ENCODE peak calls at places on chromosomes 13 and 19, in four cellular contexts. F is breast epithelium, G is tibial nerve, H is ovary. K is an unnamed sample. For H3K9me3 and H3K27me3, the result is how much of the 10 kb centered on the place peaks cover.

GRCh38 chr13:32316030-32316344 is 679 bp downstream of the BRCA2 start:
- DNase-seq in H (no peak), F (no peak), G (no peak), K (no peak)

GRCh38 chr19:6718741-6719539 is 1.5 kb downstream of the C3 start:
- DNase-seq in F (no peak), G (no peak), H (no peak), K (no peak)

GRCh38 chr13:97911311-97912138 is 42.0 kb upstream of the IPO5 start:
- DNase-seq in H (no peak), F (no peak), G (no peak), K (no peak)

GRCh38 chr13:86681223-86681622 is 882.0 kb upstream of the SLITRK6 start:
- DNase-seq in F (no peak), H (no peak), G (no peak), K (no peak)

GRCh38 chr19:9917322-9917721 is 19.0 kb downstream of the OLFM2 start:
- DNase-seq in H (no peak), G (no peak), F (no peak), K (no peak)

GRCh38 chr13:114124921-114125320 is 7.5 kb downstream of the RASA3 start:
- DNase-seq in H (no peak), F (no peak), G (no peak), K (no peak)

GRCh38 chr13:97243915-97244820 is 22.0 kb downstream of the MBNL2 start:
- DNase-seq in G (no peak), F (no peak), H (no peak), K (no peak)

GRCh38 chr13:41231025-41231677 is 32.2 kb downstream of the MTRF1 start:
- DNase-seq in G (no peak), F (no peak), H (no peak), K (no peak)

GRCh38 chr19:1718382-1719315 is 34.7 kb upstream of the ONECUT3 start:
- DNase-seq in H (no peak), F (no peak), G (no peak), K (no peak)

GRCh38 chr13:39037410-39037879 is 444 bp downstream of the PROSER1 start:
- DNase-seq in H (no peak), F (no peak), G (no peak), K (no peak)

GRCh38 chr19:17944301-17944700 is 11.5 kb downstream of the CCDC124 start:
- DNase-seq in G (no peak), F (no peak), H (peak), K (no peak)

GRCh38 chr13:23608704-23609413 is 38.6 kb downstream of the TNFRSF19 start:
- DNase-seq in H (peak), F (no peak), G (no peak), K (no peak)

GRCh38 chr13:83731113-83731512 is 151.2 kb downstream of the SLITRK1 start:
- DNase-seq in H (no peak), G (no peak), F (no peak), K (no peak)

GRCh38 chr13:111066544-111066943 is 48.6 kb upstream of the ARHGEF7 start:
- DNase-seq in G (no peak), F (no peak), H (peak), K (no peak)

GRCh38 chr19:38433268-38433733 is at the start of gene RYR1:
- DNase-seq in F (no peak), G (no peak), H (no peak), K (no peak)

GRCh38 chr13:60974296-60974695 is 441.4 kb downstream of the PCDH20 start:
- DNase-seq in F (no peak), G (no peak), H (no peak), K (no peak)

GRCh38 chr19:54938906-54939305 is 8.4 kb downstream of the NLRP7 start:
- DNase-seq in H (no peak), G (no peak), F (no peak), K (no peak)

GRCh38 chr19:6069268-6069771 is 41.0 kb downstream of the RFX2 start:
- DNase-seq in F (no peak), H (no peak), G (no peak), K (no peak)

GRCh38 chr13:27665333-27665732 is 43.6 kb downstream of the POLR1D start:
- DNase-seq in G (no peak), H (no peak), F (no peak), K (no peak)

GRCh38 chr13:44470623-44471562 is 97.3 kb downstream of the SERP2 start:
- DNase-seq in F (no peak), G (no peak), H (no peak), K (no peak)

GRCh38 chr13:30790592-30790991 is 55.2 kb downstream of the ALOX5AP start:
- DNase-seq in H (no peak), F (no peak), G (no peak), K (no peak)

GRCh38 chr13:30791354-30791921 is 56.1 kb downstream of the ALOX5AP start:
- DNase-seq in G (peak), H (no peak), F (no peak), K (no peak)

GRCh38 chr13:30796132-30796832 is 60.9 kb downstream of the ALOX5AP start:
- DNase-seq in F (no peak), H (no peak), G (no peak), K (no peak)

GRCh38 chr13:30789360-30789862 is 54.1 kb downstream of the ALOX5AP start:
- DNase-seq in H (no peak), F (no peak), G (no peak), K (no peak)

DNA sequence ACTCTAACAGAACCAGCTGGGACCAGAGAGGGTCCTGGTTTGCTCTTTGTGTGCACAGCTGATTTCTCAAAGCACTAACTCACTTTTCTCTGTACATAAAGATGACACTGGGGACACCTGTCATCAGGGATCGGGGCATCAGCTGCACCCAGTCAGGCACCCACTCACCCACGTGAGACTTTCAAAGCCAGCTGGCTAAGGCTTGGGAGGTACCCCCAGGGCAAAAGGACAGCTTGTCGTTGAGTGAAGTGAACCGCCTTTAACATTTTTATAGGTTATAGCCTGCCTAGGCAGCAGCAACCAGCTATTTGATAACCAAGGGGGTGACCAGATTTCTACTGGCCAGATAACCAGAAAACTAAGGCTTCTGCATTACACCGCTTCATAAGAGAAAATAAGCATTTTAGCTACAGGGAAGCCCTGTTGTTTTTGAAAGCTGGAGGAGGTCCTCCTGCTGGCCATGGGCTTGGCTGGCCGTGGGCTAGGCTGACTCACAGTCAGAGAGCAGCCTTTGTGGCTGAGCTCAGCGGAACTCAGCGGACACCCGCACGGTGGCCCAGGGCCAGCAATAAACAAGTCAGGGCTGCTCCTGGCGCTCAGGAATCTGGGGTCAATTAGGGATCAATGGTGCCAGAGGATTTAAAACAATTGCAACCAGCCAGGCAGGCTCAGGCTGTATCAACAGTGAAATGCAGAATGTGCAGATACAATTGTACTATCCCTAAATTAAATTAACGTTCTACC is 57.1 kb downstream of the ALOX5AP start:
- DNase-seq in H (peak), F (peak), G (peak), K (no peak)
- TF ChIP-seq CTCF in H (peak), F (no peak), G (peak), K (no peak)

GRCh38 chr19:57712222-57712621 is 3.2 kb upstream of the ZNF154 start:
- DNase-seq in G (no peak), H (no peak), F (no peak), K (no peak)

GRCh38 chr19:57706346-57706745 is 2.7 kb downstream of the ZNF154 start:
- DNase-seq in F (no peak), G (no peak), H (no peak), K (no peak)

GRCh38 chr19:57709616-57710015 is 612 bp upstream of the ZNF154 start:
- DNase-seq in F (no peak), H (no peak), G (no peak), K (no peak)

DNA sequence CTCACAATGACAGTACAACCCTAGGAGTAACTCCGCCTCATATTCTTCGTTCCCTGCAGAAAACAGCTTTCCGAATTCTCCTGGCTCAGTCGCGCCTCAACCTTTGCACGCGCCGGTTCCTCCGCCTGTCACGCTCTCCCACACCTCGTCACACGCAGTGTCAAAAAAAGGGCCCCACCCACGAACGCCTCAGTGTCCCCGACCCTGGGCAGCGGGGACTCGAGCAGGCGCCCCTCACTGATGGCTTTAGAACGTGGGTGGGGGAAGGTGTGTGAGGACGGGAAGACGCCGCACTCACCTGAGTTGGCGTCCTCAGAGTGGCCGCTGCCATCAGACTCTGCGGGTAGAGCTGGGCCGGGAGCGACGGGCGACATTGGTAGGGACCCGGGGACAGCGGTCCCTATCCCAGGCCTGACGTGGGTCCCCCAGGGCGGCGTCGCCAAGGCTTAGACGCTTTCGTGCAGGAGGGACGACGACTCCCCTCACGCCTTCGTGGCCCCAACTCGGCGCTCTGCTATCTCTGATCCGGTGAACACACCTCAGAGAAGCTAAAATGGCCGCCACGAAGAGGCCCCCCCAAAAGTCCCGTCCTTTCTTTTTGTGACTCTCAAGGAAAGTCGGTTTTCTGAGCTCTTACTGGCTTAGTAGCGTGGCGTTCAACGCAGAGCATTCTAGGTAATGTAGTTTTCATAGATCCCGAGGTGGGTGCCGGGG is at the start of gene ZNF154:
- DNase-seq in F (no peak), G (no peak), H (peak), K (no peak)
- H3K9me3 ChIP-seq in F (half or more), G (half or more), H (half or more), K (half or more)

GRCh38 chr19:49064768-49065611 is at the start of gene NTF4:
- DNase-seq in F (no peak), G (no peak), H (peak), K (no peak)

GRCh38 chr19:49067554-49067953 is 2.9 kb upstream of the NTF4 start:
- DNase-seq in H (no peak), G (no peak), F (no peak), K (no peak)

GRCh38 chr19:49064029-49064629 is 489 bp downstream of the NTF4 start:
- DNase-seq in H (no peak), G (no peak), F (no peak), K (no peak)

GRCh38 chr19:49069026-49069425 is 3.5 kb downstream of the KCNA7 start:
- DNase-seq in G (no peak), H (no peak), F (no peak), K (no peak)

GRCh38 chr19:49065905-49066512 is 1.4 kb upstream of the NTF4 start:
- DNase-seq in F (no peak), H (no peak), G (no peak), K (no peak)
- H3K27me3 ChIP-seq in F (under half), H (under half), G (under half), K (half or more)

GRCh38 chr13:99722931-99723330 is 221.7 kb downstream of the TM9SF2 start:
- DNase-seq in G (no peak), F (no peak), H (no peak), K (no peak)

GRCh38 chr13:99724633-99725517 is 223.6 kb downstream of the TM9SF2 start:
- DNase-seq in F (no peak), G (no peak), H (no peak), K (no peak)

GRCh38 chr13:99723847-99724246 is 222.6 kb downstream of the TM9SF2 start:
- DNase-seq in G (no peak), F (no peak), H (no peak), K (no peak)

GRCh38 chr13:99726261-99726894 is 225.1 kb downstream of the TM9SF2 start:
- DNase-seq in H (no peak), G (no peak), F (no peak), K (no peak)

GRCh38 chr13:99725644-99726043 is 224.4 kb downstream of the TM9SF2 start:
- DNase-seq in H (no peak), F (no peak), G (no peak), K (no peak)
- TF ChIP-seq CTCF in H (no peak), F (no peak), G (no peak), K (no peak)

DNA sequence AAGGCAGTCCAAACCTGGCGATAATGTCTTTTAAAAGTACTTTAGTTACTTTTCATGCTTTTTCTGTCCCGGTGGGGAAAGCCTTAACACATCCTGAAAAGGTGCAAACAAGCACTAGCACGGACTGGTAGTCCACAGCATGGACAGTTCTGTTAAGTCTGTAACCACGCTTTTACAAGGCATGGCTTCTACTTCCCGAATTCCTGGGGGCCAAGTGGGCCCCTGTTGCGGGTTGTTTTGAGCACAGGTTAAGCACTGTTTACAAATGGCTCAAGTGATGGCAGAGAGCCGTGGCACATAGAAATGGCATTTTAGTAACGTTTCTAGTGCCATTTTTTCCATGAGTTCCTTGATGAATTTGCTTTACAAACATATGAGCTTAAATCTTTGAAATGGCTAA is 37.6 kb downstream of the ZNF493 start:
- DNase-seq in F (no peak), H (no peak), G (no peak), K (no peak)
- H3K9me3 ChIP-seq in F (under half), H (under half), G (half or more), K (half or more)

GRCh38 chr19:14673088-14673487 is 1.6 kb downstream of the ADGRE3 start:
- DNase-seq in F (no peak), G (no peak), H (no peak), K (no peak)

GRCh38 chr19:14670408-14670807 is 4.2 kb downstream of the ADGRE3 start:
- DNase-seq in G (no peak), F (no peak), H (no peak), K (no peak)

GRCh38 chr19:14674764-14675163 is at the start of gene ADGRE3:
- DNase-seq in G (no peak), F (no peak), H (no peak), K (no peak)

GRCh38 chr19:14669940-14670339 is 4.7 kb downstream of the ADGRE3 start:
- DNase-seq in H (no peak), G (no peak), F (no peak), K (no peak)

GRCh38 chr19:14672043-14672872 is 2.4 kb downstream of the ADGRE3 start:
- DNase-seq in F (no peak), H (no peak), G (no peak), K (no peak)
- H3K27me3 ChIP-seq in F (under half), H (under half), G (under half), K (under half)

GRCh38 chr19:47506459-47506858 is 8.4 kb downstream of the NAPA start:
- DNase-seq in H (no peak), F (no peak), G (no peak), K (no peak)

GRCh38 chr19:47507031-47507430 is 7.8 kb downstream of the NAPA start:
- DNase-seq in G (no peak), H (no peak), F (peak), K (no peak)

GRCh38 chr19:47508721-47509120 is 6.1 kb downstream of the NAPA start:
- DNase-seq in G (no peak), H (no peak), F (no peak), K (no peak)

GRCh38 chr19:47509170-47509847 is 5.6 kb downstream of the NAPA start:
- DNase-seq in G (no peak), H (no peak), F (no peak), K (no peak)

GRCh38 chr19:47507924-47508553 is 6.8 kb downstream of the NAPA start:
- DNase-seq in G (no peak), H (no peak), F (no peak), K (no peak)
- TF ChIP-seq CTCF in G (no peak), H (no peak), F (no peak), K (no peak)

DNA sequence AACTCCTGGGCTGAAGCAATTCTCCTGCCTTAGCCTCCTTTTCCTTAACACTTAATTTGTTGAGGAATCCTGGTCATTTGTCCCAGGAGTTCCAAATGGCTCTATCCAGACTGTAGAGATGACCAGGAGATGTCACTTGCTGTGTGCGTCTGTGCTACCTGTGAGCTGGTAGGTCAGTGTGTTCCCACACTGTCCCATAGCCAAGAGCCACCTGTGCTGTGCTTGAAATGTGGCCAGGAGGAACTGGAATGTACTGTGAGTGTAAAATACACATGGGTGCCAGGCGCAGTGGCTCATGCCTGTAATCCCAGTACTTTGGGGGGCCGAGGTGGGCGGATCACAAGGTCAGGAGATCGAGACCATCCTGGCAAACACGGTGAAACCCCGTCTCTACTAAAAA is 29.4 kb upstream of the KDM4B start:
- DNase-seq in H (no peak), G (no peak), F (no peak), K (no peak)
- H3K9me3 ChIP-seq in H (under half), G (under half), F (under half), K (under half)

GRCh38 chr13:22102237-22102636 is 431.4 kb downstream of the FGF9 start:
- DNase-seq in F (no peak), H (no peak), G (no peak), K (no peak)

GRCh38 chr13:22106058-22106457 is 435.2 kb downstream of the FGF9 start:
- DNase-seq in G (no peak), H (no peak), F (no peak), K (no peak)

GRCh38 chr13:22107549-22107948 is 436.7 kb downstream of the FGF9 start:
- DNase-seq in G (no peak), H (no peak), F (no peak), K (no peak)

GRCh38 chr13:22103628-22104027 is 432.8 kb downstream of the FGF9 start:
- DNase-seq in H (no peak), G (no peak), F (no peak), K (no peak)

GRCh38 chr13:22103046-22103445 is 432.2 kb downstream of the FGF9 start:
- DNase-seq in H (no peak), G (no peak), F (no peak), K (no peak)
- H3K27me3 ChIP-seq in H (under half), G (under half), F (under half), K (under half)